ENCODE peak calls at places on chromosomes 16 and 17, in nine cellular contexts. One of them, this sample, is unnamed.

GRCh38 chr16:15539197-15539596 is 103.8 kb downstream of the MARF1 start:
- DNase-seq in MCF 10A: no peak
- DNase-seq in cardiac muscle cell: no peak
- DNase-seq in activated T-helper 2 cell treated with anti-CD3 and anti-CD28 coated beads, Interferon-gamma antibody, Interleukin-2, Interleukin-4, amounts not matched to agents 10 μg/mL and 5 μg/mL and 100 μg/mL, durations not matched to agents 14 hours and 24 hours and 36 hours: no peak
- DNase-seq in astrocyte of the spinal cord: no peak
- DNase-seq in AG08395: no peak
- DNase-seq in kidney: no peak
- DNase-seq in GM03348: no peak
- DNase-seq in M059J: no peak
- DNase-seq in this sample: no peak

GRCh38 chr17:65171753-65172152 is 34.6 kb downstream of the RGS9 start:
- DNase-seq in GM03348: no peak
- DNase-seq in activated T-helper 2 cell treated with anti-CD3 and anti-CD28 coated beads, Interferon-gamma antibody, Interleukin-2, Interleukin-4, amounts not matched to agents 10 μg/mL and 5 μg/mL and 100 μg/mL, durations not matched to agents 14 hours and 24 hours and 36 hours: no peak
- DNase-seq in kidney: no peak
- DNase-seq in cardiac muscle cell: no peak
- DNase-seq in AG08395: no peak
- DNase-seq in M059J: no peak
- DNase-seq in astrocyte of the spinal cord: no peak
- DNase-seq in MCF 10A: no peak
- DNase-seq in this sample: no peak

GRCh38 chr17:35241520-35241919 is 1.4 kb upstream of the SLFN5 start:
- DNase-seq in M059J: no peak
- DNase-seq in cardiac muscle cell: no peak
- DNase-seq in MCF 10A: no peak
- DNase-seq in activated T-helper 2 cell treated with anti-CD3 and anti-CD28 coated beads, Interferon-gamma antibody, Interleukin-2, Interleukin-4, amounts not matched to agents 10 μg/mL and 5 μg/mL and 100 μg/mL, durations not matched to agents 14 hours and 24 hours and 36 hours: no peak
- DNase-seq in astrocyte of the spinal cord: no peak
- DNase-seq in kidney: no peak
- DNase-seq in AG08395: no peak
- DNase-seq in GM03348: no peak
- DNase-seq in this sample: no peak

GRCh38 chr17:51647873-51648272 is 387.5 kb downstream of the UTP18 start:
- DNase-seq in astrocyte of the spinal cord: no peak
- DNase-seq in GM03348: no peak
- DNase-seq in MCF 10A: peak
- DNase-seq in cardiac muscle cell: no peak
- DNase-seq in M059J: no peak
- DNase-seq in kidney: no peak
- DNase-seq in AG08395: no peak
- DNase-seq in activated T-helper 2 cell treated with anti-CD3 and anti-CD28 coated beads, Interferon-gamma antibody, Interleukin-2, Interleukin-4, amounts not matched to agents 10 μg/mL and 5 μg/mL and 100 μg/mL, durations not matched to agents 14 hours and 24 hours and 36 hours: no peak
- DNase-seq in this sample: no peak

GRCh38 chr16:65202461-65202860 is 80.6 kb upstream of the CDH11 start:
- DNase-seq in kidney: no peak
- DNase-seq in activated T-helper 2 cell treated with anti-CD3 and anti-CD28 coated beads, Interferon-gamma antibody, Interleukin-2, Interleukin-4, amounts not matched to agents 10 μg/mL and 5 μg/mL and 100 μg/mL, durations not matched to agents 14 hours and 24 hours and 36 hours: no peak
- DNase-seq in astrocyte of the spinal cord: peak
- DNase-seq in MCF 10A: peak
- DNase-seq in AG08395: peak
- DNase-seq in cardiac muscle cell: no peak
- DNase-seq in M059J: peak
- DNase-seq in GM03348: peak
- DNase-seq in this sample: no peak

GRCh38 chr16:86245351-86245750 is 265.0 kb upstream of the FOXF1 start:
- DNase-seq in astrocyte of the spinal cord: no peak
- DNase-seq in activated T-helper 2 cell treated with anti-CD3 and anti-CD28 coated beads, Interferon-gamma antibody, Interleukin-2, Interleukin-4, amounts not matched to agents 10 μg/mL and 5 μg/mL and 100 μg/mL, durations not matched to agents 14 hours and 24 hours and 36 hours: no peak
- DNase-seq in cardiac muscle cell: no peak
- DNase-seq in kidney: peak
- DNase-seq in GM03348: no peak
- DNase-seq in M059J: no peak
- DNase-seq in MCF 10A: no peak
- DNase-seq in AG08395: no peak
- DNase-seq in this sample: no peak

GRCh38 chr16:72875291-72876036 is 172.5 kb downstream of the ZFHX3 start:
- DNase-seq in cardiac muscle cell: no peak
- DNase-seq in MCF 10A: peak
- DNase-seq in activated T-helper 2 cell treated with anti-CD3 and anti-CD28 coated beads, Interferon-gamma antibody, Interleukin-2, Interleukin-4, amounts not matched to agents 10 μg/mL and 5 μg/mL and 100 μg/mL, durations not matched to agents 14 hours and 24 hours and 36 hours: no peak
- DNase-seq in GM03348: no peak
- DNase-seq in kidney: no peak
- DNase-seq in astrocyte of the spinal cord: no peak
- DNase-seq in AG08395: no peak
- DNase-seq in M059J: no peak
- DNase-seq in this sample: no peak

GRCh38 chr17:48970224-48970623 is 1.8 kb upstream of the GIP start:
- DNase-seq in MCF 10A: no peak
- DNase-seq in activated T-helper 2 cell treated with anti-CD3 and anti-CD28 coated beads, Interferon-gamma antibody, Interleukin-2, Interleukin-4, amounts not matched to agents 10 μg/mL and 5 μg/mL and 100 μg/mL, durations not matched to agents 14 hours and 24 hours and 36 hours: no peak
- DNase-seq in AG08395: no peak
- DNase-seq in cardiac muscle cell: peak
- DNase-seq in GM03348: no peak
- DNase-seq in kidney: no peak
- DNase-seq in M059J: no peak
- DNase-seq in astrocyte of the spinal cord: no peak
- DNase-seq in this sample: no peak

GRCh38 chr17:28643979-28644781 is 778 bp downstream of the BLTP2 start:
- DNase-seq in GM03348: peak
- DNase-seq in M059J: peak
- DNase-seq in activated T-helper 2 cell treated with anti-CD3 and anti-CD28 coated beads, Interferon-gamma antibody, Interleukin-2, Interleukin-4, amounts not matched to agents 10 μg/mL and 5 μg/mL and 100 μg/mL, durations not matched to agents 14 hours and 24 hours and 36 hours: no peak
- DNase-seq in astrocyte of the spinal cord: peak
- DNase-seq in cardiac muscle cell: peak
- DNase-seq in AG08395: peak
- DNase-seq in MCF 10A: peak
- DNase-seq in kidney: no peak
- DNase-seq in this sample: no peak

GRCh38 chr16:4800290-4801041 is 2.0 kb downstream of the ROGDI start:
- DNase-seq in activated T-helper 2 cell treated with anti-CD3 and anti-CD28 coated beads, Interferon-gamma antibody, Interleukin-2, Interleukin-4, amounts not matched to agents 10 μg/mL and 5 μg/mL and 100 μg/mL, durations not matched to agents 14 hours and 24 hours and 36 hours: no peak
- DNase-seq in astrocyte of the spinal cord: no peak
- DNase-seq in AG08395: no peak
- DNase-seq in kidney: no peak
- DNase-seq in M059J: peak
- DNase-seq in cardiac muscle cell: no peak
- DNase-seq in MCF 10A: no peak
- DNase-seq in GM03348: no peak
- DNase-seq in this sample: no peak

GRCh38 chr17:66777689-66778225 is 57.2 kb upstream of the CACNG5 start:
- DNase-seq in AG08395: no peak
- DNase-seq in GM03348: no peak
- DNase-seq in MCF 10A: no peak
- DNase-seq in M059J: peak
- DNase-seq in astrocyte of the spinal cord: peak
- DNase-seq in cardiac muscle cell: peak
- DNase-seq in activated T-helper 2 cell treated with anti-CD3 and anti-CD28 coated beads, Interferon-gamma antibody, Interleukin-2, Interleukin-4, amounts not matched to agents 10 μg/mL and 5 μg/mL and 100 μg/mL, durations not matched to agents 14 hours and 24 hours and 36 hours: no peak
- DNase-seq in kidney: no peak
- DNase-seq in this sample: no peak

GRCh38 chr17:77308768-77309726 is 168.3 kb downstream of the SEC14L1 start:
- DNase-seq in MCF 10A: peak
- DNase-seq in astrocyte of the spinal cord: peak
- DNase-seq in AG08395: peak
- DNase-seq in cardiac muscle cell: peak
- DNase-seq in kidney: peak
- DNase-seq in activated T-helper 2 cell treated with anti-CD3 and anti-CD28 coated beads, Interferon-gamma antibody, Interleukin-2, Interleukin-4, amounts not matched to agents 10 μg/mL and 5 μg/mL and 100 μg/mL, durations not matched to agents 14 hours and 24 hours and 36 hours: no peak
- DNase-seq in GM03348: peak
- DNase-seq in M059J: peak
- DNase-seq in this sample: no peak

GRCh38 chr16:4813251-4814003 is 11.0 kb upstream of the ROGDI start:
- DNase-seq in astrocyte of the spinal cord: no peak
- DNase-seq in GM03348: no peak
- DNase-seq in kidney: no peak
- DNase-seq in cardiac muscle cell: no peak
- DNase-seq in AG08395: no peak
- DNase-seq in MCF 10A: no peak
- DNase-seq in activated T-helper 2 cell treated with anti-CD3 and anti-CD28 coated beads, Interferon-gamma antibody, Interleukin-2, Interleukin-4, amounts not matched to agents 10 μg/mL and 5 μg/mL and 100 μg/mL, durations not matched to agents 14 hours and 24 hours and 36 hours: no peak
- DNase-seq in M059J: no peak
- DNase-seq in this sample: no peak

GRCh38 chr17:81295678-81296381 is 723 bp upstream of the SLC38A10 start:
- DNase-seq in kidney: peak
- DNase-seq in cardiac muscle cell: peak
- DNase-seq in M059J: peak
- DNase-seq in AG08395: peak
- DNase-seq in astrocyte of the spinal cord: peak
- DNase-seq in GM03348: peak
- DNase-seq in MCF 10A: peak
- DNase-seq in activated T-helper 2 cell treated with anti-CD3 and anti-CD28 coated beads, Interferon-gamma antibody, Interleukin-2, Interleukin-4, amounts not matched to agents 10 μg/mL and 5 μg/mL and 100 μg/mL, durations not matched to agents 14 hours and 24 hours and 36 hours: peak
- DNase-seq in this sample: peak

GRCh38 chr17:41982026-41982989 is 15.7 kb downstream of the CNP start:
- DNase-seq in astrocyte of the spinal cord: peak
- DNase-seq in GM03348: no peak
- DNase-seq in activated T-helper 2 cell treated with anti-CD3 and anti-CD28 coated beads, Interferon-gamma antibody, Interleukin-2, Interleukin-4, amounts not matched to agents 10 μg/mL and 5 μg/mL and 100 μg/mL, durations not matched to agents 14 hours and 24 hours and 36 hours: no peak
- DNase-seq in MCF 10A: no peak
- DNase-seq in M059J: peak
- DNase-seq in kidney: peak
- DNase-seq in cardiac muscle cell: peak
- DNase-seq in AG08395: no peak
- DNase-seq in this sample: no peak

GRCh38 chr16:56457927-56458470 is 6.6 kb downstream of the OGFOD1 start:
- DNase-seq in M059J: no peak
- DNase-seq in activated T-helper 2 cell treated with anti-CD3 and anti-CD28 coated beads, Interferon-gamma antibody, Interleukin-2, Interleukin-4, amounts not matched to agents 10 μg/mL and 5 μg/mL and 100 μg/mL, durations not matched to agents 14 hours and 24 hours and 36 hours: no peak
- DNase-seq in kidney: no peak
- DNase-seq in astrocyte of the spinal cord: no peak
- DNase-seq in cardiac muscle cell: no peak
- DNase-seq in MCF 10A: no peak
- DNase-seq in GM03348: no peak
- DNase-seq in AG08395: no peak
- DNase-seq in this sample: no peak

GRCh38 chr16:67801889-67802288 is 4.5 kb downstream of the RANBP10 start:
- DNase-seq in MCF 10A: no peak
- DNase-seq in astrocyte of the spinal cord: no peak
- DNase-seq in GM03348: no peak
- DNase-seq in M059J: no peak
- DNase-seq in activated T-helper 2 cell treated with anti-CD3 and anti-CD28 coated beads, Interferon-gamma antibody, Interleukin-2, Interleukin-4, amounts not matched to agents 10 μg/mL and 5 μg/mL and 100 μg/mL, durations not matched to agents 14 hours and 24 hours and 36 hours: no peak
- DNase-seq in AG08395: no peak
- DNase-seq in cardiac muscle cell: no peak
- DNase-seq in kidney: no peak
- DNase-seq in this sample: peak

GRCh38 chr16:47492428-47493357 is 31.6 kb downstream of the PHKB start:
- DNase-seq in astrocyte of the spinal cord: peak
- DNase-seq in GM03348: peak
- DNase-seq in activated T-helper 2 cell treated with anti-CD3 and anti-CD28 coated beads, Interferon-gamma antibody, Interleukin-2, Interleukin-4, amounts not matched to agents 10 μg/mL and 5 μg/mL and 100 μg/mL, durations not matched to agents 14 hours and 24 hours and 36 hours: no peak
- DNase-seq in cardiac muscle cell: peak
- DNase-seq in MCF 10A: no peak
- DNase-seq in kidney: peak
- DNase-seq in M059J: peak
- DNase-seq in AG08395: peak
- DNase-seq in this sample: no peak

GRCh38 chr17:63293310-63293709 is 152.8 kb downstream of the CYB561 start:
- DNase-seq in MCF 10A: no peak
- DNase-seq in M059J: peak
- DNase-seq in AG08395: peak
- DNase-seq in cardiac muscle cell: peak
- DNase-seq in astrocyte of the spinal cord: peak
- DNase-seq in GM03348: peak
- DNase-seq in activated T-helper 2 cell treated with anti-CD3 and anti-CD28 coated beads, Interferon-gamma antibody, Interleukin-2, Interleukin-4, amounts not matched to agents 10 μg/mL and 5 μg/mL and 100 μg/mL, durations not matched to agents 14 hours and 24 hours and 36 hours: no peak
- DNase-seq in kidney: no peak
- DNase-seq in this sample: no peak

GRCh38 chr17:27950995-27951394 is 57.8 kb upstream of the LYRM9 start:
- DNase-seq in astrocyte of the spinal cord: no peak
- DNase-seq in cardiac muscle cell: no peak
- DNase-seq in GM03348: no peak
- DNase-seq in M059J: no peak
- DNase-seq in kidney: no peak
- DNase-seq in AG08395: no peak
- DNase-seq in MCF 10A: no peak
- DNase-seq in activated T-helper 2 cell treated with anti-CD3 and anti-CD28 coated beads, Interferon-gamma antibody, Interleukin-2, Interleukin-4, amounts not matched to agents 10 μg/mL and 5 μg/mL and 100 μg/mL, durations not matched to agents 14 hours and 24 hours and 36 hours: no peak
- DNase-seq in this sample: no peak

This sample was measured in central memory CD4-positive, alpha-beta T cell.